ENCODE peak calls at places on chromosomes 3 and 15, in four cellular contexts. F is mesendoderm, D is IMR-90, L is mucosa of descending colon. I is an unnamed sample. For H3K36me3, the result is how much of the 10 kb centered on the place peaks cover.

GRCh38 chr3:133384331-133385027 is 15.4 kb upstream of the BFSP2 start:
- DNase-seq in F (peak), D (peak), L (peak), I (peak)

GRCh38 chr15:88249220-88249619 is 7.3 kb downstream of the NTRK3 start:
- DNase-seq in F (no peak), D (no peak), L (no peak), I (no peak)

GRCh38 chr15:42999201-42999779 is 78.7 kb upstream of the TTBK2 start:
- DNase-seq in F (no peak), D (no peak), L (no peak), I (no peak)

GRCh38 chr3:141050576-141050912 is 603 bp upstream of the SPSB4 start:
- DNase-seq in F (peak), D (no peak), L (no peak), I (no peak)

GRCh38 chr15:31461911-31462480 is 135.4 kb downstream of the KLF13 start:
- DNase-seq in F (no peak), D (no peak), L (no peak), I (no peak)

GRCh38 chr15:82986442-82986780 is 401 bp downstream of the RAMAC start:
- DNase-seq in F (no peak), D (peak), L (no peak), I (no peak)

GRCh38 chr3:67790043-67790442 is 135.6 kb upstream of the SUCLG2 start:
- DNase-seq in F (peak), D (peak), L (peak), I (peak)

GRCh38 chr15:68271854-68272471 is 5.6 kb upstream of the FEM1B start:
- DNase-seq in F (peak), D (peak), L (no peak), I (peak)

GRCh38 chr3:61866961-61867461 is 305.6 kb downstream of the PTPRG start:
- DNase-seq in F (no peak), D (no peak), L (no peak), I (no peak)

GRCh38 chr15:39756806-39757522 is 25.7 kb downstream of the FSIP1 start:
- DNase-seq in F (peak), D (peak), L (no peak), I (peak)

GRCh38 chr3:119630562-119631329 is 29.6 kb downstream of the POPDC2 start:
- DNase-seq in F (peak), D (peak), L (no peak), I (no peak)

GRCh38 chr3:40504636-40505430 is 1.0 kb upstream of the ZNF620 start:
- DNase-seq in F (peak), D (peak), L (no peak), I (no peak)

GRCh38 chr3:185537369-185537970 is 14.9 kb downstream of the LIPH start:
- DNase-seq in F (peak), D (peak), L (peak), I (peak)

GRCh38 chr3:54120657-54121403 is 1.5 kb upstream of the CACNA2D3 start:
- DNase-seq in F (peak), D (no peak), L (peak), I (no peak)

GRCh38 chr3:149494022-149494758 is 19.7 kb downstream of the TM4SF4 start:
- DNase-seq in F (peak), D (peak), L (peak), I (peak)

GRCh38 chr15:25608926-25609325 is 170.1 kb upstream of the UBE3A start:
- DNase-seq in F (no peak), D (no peak), L (no peak), I (no peak)

GRCh38 chr15:74385442-74386132 is 18.1 kb upstream of the CYP11A1 start:
- DNase-seq in F (no peak), D (no peak), L (peak), I (no peak)

GRCh38 chr15:65050270-65050669 is 5.1 kb downstream of the SLC51B start:
- DNase-seq in F (no peak), D (peak), L (no peak), I (no peak)

GRCh38 chr3:197534348-197534725 is 21.4 kb downstream of the BDH1 start:
- DNase-seq in F (no peak), D (no peak), L (no peak), I (no peak)

GRCh38 chr3:167606836-167607235 is 46.9 kb downstream of the WDR49 start:
- DNase-seq in F (no peak), D (no peak), L (no peak), I (no peak)

GRCh38 chr3:170419301-170420087 is 826 bp downstream of the CLDN11 start:
- DNase-seq in F (peak), D (peak), L (no peak), I (no peak)

GRCh38 chr3:17820704-17821103 is 78.3 kb upstream of the TBC1D5 start:
- DNase-seq in F (no peak), D (no peak), L (no peak), I (no peak)

GRCh38 chr3:58994746-58995330 is 55.0 kb downstream of the CFAP20DC start:
- DNase-seq in F (peak), D (peak), L (no peak), I (peak)

GRCh38 chr15:65067645-65068416 is at the start of gene RASL12:
- DNase-seq in F (peak), D (no peak), L (peak), I (no peak)

GRCh38 chr3:127043041-127043641 is 60.2 kb downstream of the PLXNA1 start:
- DNase-seq in F (peak), D (no peak), L (no peak), I (peak)

DNA sequence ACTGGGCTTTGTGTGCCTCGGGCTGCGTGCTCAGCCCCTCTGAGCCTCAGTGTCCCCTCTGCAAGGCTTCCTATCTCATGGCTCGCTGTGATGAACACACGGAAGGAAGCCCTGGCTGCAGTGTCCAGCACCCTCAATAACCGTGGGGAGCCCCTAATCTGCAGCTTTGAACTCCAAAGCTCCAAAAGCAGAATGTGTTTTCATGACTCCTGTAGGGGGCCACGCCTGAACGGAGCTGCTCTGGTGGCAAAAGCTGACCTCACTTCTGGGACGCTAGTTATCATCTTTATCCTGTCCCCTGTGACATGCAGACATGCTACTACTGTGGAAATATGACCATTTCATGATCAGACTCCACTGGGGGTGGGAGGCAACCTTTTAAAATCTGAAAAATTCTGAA is 98.8 kb downstream of the SEC22A start:
- DNase-seq in F (no peak), D (no peak), L (no peak), I (no peak)
- H3K36me3 ChIP-seq in F (under half), D (under half), L (under half), I (under half)

GRCh38 chr15:73323956-73324355 is 44.8 kb downstream of the HCN4 start:
- DNase-seq in F (no peak), D (no peak), L (no peak), I (no peak)

GRCh38 chr15:73326157-73326556 is 42.6 kb downstream of the HCN4 start:
- DNase-seq in F (peak), D (no peak), L (no peak), I (no peak)

GRCh38 chr15:73324496-73325170 is 44.1 kb downstream of the HCN4 start:
- DNase-seq in F (no peak), D (no peak), L (no peak), I (no peak)

GRCh38 chr15:73323374-73323955 is 45.3 kb downstream of the HCN4 start:
- DNase-seq in F (no peak), D (no peak), L (no peak), I (no peak)

DNA sequence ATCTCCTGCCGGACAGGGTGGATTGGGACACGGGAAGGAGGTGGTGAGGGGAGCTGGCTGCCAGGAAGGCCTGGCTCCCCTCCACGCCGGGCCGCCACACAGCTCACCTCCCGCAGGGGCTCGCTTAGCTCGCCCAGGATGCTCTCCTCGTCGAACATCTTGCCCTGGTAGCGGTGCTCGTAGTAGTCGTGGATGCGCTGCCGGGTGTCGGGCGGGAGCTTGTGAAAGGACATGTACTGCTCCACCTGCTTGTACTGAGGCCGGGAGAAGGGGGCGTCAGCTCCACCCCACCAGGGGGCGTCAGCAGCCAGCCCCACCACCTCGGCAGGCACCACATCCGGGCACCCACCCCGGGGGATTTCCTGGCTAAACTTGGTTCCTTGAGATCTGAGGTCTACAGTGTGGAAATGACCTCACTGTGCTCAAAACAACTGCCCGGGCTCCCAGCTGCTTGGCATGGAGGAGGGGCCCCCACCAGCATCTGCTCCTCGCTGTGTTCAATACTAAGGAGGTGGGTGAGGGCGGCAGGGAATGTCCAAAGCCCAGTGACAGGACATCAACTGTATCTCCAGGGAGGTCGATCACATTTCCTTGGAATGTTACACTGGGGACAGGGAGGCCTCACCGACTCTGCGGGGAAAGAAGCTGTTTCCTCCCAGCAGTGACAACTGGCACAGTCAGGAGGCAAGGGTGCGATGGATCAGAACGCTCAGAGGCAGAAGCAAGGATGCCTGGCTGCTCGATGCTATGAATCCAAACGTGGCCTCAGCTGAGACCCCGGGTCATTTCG is 43.4 kb downstream of the HCN4 start:
- DNase-seq in F (peak), D (no peak), L (no peak), I (no peak)
- H3K36me3 ChIP-seq in F (under half), D (under half), L (under half), I (under half)

DNA sequence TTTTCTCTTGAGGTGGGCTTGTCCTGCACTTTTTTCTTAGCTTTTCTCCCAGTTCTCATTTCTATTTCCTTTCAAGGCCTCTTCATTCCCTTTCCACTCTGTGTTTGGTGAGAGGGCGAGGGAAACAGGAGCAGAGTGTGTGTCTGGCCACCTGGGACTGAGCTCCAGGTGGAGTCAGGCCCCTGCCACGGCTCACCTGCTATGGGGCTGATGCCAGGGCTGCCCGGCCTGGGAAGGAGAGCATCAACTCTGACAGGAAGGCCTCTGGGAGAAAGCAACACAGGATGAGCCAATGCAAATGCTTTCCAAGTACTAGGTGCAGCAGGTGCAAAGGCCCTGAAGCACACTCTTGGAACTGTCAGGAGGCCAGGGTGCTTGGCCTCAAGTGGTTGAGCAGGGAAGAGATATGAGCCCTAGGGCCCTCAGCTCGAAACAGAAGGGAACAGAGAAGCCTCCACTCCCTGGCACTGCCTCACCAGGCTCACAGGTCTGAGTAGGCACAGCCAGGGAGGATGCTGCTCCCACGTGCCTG is 27.3 kb upstream of the DUSP7 start:
- DNase-seq in F (no peak), D (no peak), L (no peak), I (no peak)
- H3K36me3 ChIP-seq in F (under half), D (under half), L (under half), I (under half)

GRCh38 chr3:57031622-57032541 is 28.6 kb upstream of the SPATA12 start:
- DNase-seq in F (no peak), D (no peak), L (no peak), I (no peak)

GRCh38 chr3:57038466-57039164 is 21.8 kb upstream of the SPATA12 start:
- DNase-seq in F (no peak), D (no peak), L (no peak), I (no peak)

GRCh38 chr3:57041674-57042073 is 18.8 kb upstream of the SPATA12 start:
- DNase-seq in F (no peak), D (no peak), L (no peak), I (no peak)

DNA sequence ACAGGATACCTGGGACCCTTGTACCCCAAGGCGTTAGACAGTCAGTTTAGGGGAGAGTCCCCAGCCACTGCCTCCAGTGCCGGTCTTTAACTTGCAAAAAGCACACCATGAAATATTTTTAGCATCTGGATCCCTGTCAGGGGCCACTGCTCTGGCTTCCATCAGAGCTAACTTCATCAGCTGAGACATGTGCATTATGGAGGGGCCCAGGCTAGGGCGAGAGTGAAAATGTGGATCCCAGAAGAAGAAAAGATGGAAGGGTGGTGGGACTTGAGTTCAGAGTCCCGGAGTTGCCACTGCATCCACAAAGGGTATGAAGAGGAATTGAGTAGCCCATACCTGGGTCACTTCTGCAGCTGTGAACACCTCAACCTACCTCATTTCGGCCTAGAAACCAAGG is 23.5 kb upstream of the SPATA12 start:
- DNase-seq in F (no peak), D (no peak), L (no peak), I (no peak)
- H3K36me3 ChIP-seq in F (under half), D (under half), L (under half), I (under half)

GRCh38 chr3:51692980-51693395 is 13.9 kb upstream of the GRM2 start:
- DNase-seq in F (no peak), D (no peak), L (no peak), I (no peak)

GRCh38 chr3:51691949-51692348 is 14.9 kb upstream of the GRM2 start:
- DNase-seq in F (no peak), D (no peak), L (no peak), I (no peak)

GRCh38 chr3:51698209-51698608 is 8.7 kb upstream of the GRM2 start:
- DNase-seq in F (no peak), D (no peak), L (no peak), I (no peak)

GRCh38 chr3:51700403-51700802 is 6.5 kb upstream of the GRM2 start:
- DNase-seq in F (no peak), D (no peak), L (no peak), I (no peak)

DNA sequence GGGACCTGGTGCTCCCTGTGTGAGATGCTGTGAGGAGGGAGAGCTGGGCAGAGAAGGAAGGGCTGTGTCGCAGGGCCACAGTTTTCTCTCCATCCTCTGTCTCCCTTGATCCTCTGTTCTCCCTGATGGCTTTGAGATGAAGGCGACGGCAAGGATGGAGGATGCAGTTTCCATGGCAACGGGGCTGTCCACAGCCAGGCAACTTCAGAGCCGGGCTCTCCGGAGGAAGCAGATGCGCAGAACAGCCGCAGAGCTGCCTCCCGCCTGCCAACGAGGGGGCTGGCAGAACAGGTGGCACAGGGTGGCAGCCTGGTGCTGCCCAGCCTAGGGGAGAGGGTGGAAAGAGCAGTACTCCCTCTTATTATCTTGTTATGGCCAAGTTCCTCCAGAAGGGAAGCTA is 9.9 kb upstream of the GRM2 start:
- DNase-seq in F (no peak), D (no peak), L (no peak), I (no peak)
- H3K36me3 ChIP-seq in F (under half), D (under half), L (under half), I (under half)

DNA sequence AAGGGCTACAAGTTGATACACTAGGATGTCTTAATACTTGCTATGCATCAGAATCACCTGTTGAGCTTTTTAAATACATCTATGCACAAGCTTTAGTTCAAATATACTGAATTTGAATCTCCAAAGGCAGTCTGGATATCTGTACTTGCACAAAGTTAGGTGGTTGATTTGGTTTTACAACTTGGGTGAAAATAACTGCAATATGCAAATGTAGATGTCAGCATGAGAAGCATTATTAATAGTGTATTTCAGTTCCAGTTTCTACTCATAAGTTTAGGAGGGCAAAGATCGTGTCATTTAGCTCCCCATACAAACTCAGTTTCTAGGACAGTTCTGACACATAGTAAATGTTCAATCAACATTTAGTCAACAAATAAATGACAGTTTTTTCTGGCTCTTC is 25.6 kb downstream of the IQCB1 start:
- DNase-seq in F (no peak), D (no peak), L (no peak), I (no peak)
- H3K36me3 ChIP-seq in F (under half), D (under half), L (under half), I (under half)

DNA sequence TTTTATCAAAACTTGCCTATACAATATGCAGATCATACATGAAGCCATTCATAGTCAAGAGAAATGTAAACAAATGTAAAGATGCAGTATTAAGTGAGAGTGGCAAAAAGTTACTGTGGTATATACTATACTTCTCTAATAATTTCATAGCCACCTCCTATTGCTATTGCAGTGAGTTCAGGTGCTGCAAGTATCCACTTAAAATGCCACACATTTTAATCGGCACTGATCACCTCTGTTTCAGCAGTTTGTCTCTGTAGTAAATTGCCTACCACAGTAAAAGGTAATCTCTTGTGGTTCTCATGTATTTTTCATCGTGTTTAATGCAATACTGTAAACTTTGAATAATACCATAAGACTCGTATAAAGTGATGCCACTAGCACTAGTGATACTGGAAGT is 20.4 kb upstream of the FAH start:
- DNase-seq in F (no peak), D (no peak), L (no peak), I (no peak)
- H3K36me3 ChIP-seq in F (under half), D (under half), L (under half), I (under half)

DNA sequence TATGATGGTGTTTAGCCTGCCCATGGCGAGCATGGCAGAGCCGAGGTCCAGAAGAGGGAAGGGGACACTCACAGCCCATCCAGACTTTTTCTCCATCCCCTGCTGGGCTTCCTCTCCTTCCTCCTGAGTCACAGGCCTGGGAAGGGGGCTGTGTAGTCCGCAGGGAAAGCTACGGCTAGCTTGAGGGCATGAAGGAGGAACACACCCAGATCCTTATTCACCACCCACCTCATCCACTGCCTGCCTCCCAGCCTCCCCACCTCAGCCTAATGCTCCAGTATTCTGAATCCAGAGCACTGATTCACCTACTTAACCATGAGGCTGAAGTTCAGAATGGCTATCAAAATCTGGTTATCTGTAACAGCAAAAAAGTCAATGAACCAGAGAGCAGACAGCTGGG is 97.8 kb downstream of the OXNAD1 start:
- DNase-seq in F (peak), D (peak), L (no peak), I (no peak)
- H3K36me3 ChIP-seq in F (under half), D (under half), L (under half), I (under half)